ENCODE peak calls at places on chromosomes 13 and 19, in six cellular contexts. One of them, this sample, is unnamed.

GRCh38 chr13:81539643-81540150 is 1198.8 kb upstream of the SPRY2 start:
- DNase-seq in mesendoderm: no peak
- DNase-seq in IMR-90: no peak
- DNase-seq in H1: no peak
- DNase-seq in neuronal stem cell: no peak
- DNase-seq in trophoblast cell: no peak
- DNase-seq in this sample: no peak

GRCh38 chr19:1272423-1273262 is 2.7 kb upstream of the FAM174C start:
- DNase-seq in mesendoderm: no peak
- DNase-seq in IMR-90: no peak
- DNase-seq in H1: no peak
- DNase-seq in neuronal stem cell: no peak
- DNase-seq in trophoblast cell: no peak
- DNase-seq in this sample: no peak

GRCh38 chr13:85314686-85315085 is 484.5 kb downstream of the SLITRK6 start:
- DNase-seq in H1: no peak
- DNase-seq in IMR-90: no peak
- DNase-seq in mesendoderm: peak; percentile 2
- DNase-seq in trophoblast cell: no peak
- DNase-seq in neuronal stem cell: peak; percentile 14
- DNase-seq in this sample: no peak

GRCh38 chr19:10252707-10253106 is 693 bp downstream of the MRPL4 start:
- DNase-seq in trophoblast cell: no peak
- DNase-seq in H1: no peak
- DNase-seq in IMR-90: no peak
- DNase-seq in neuronal stem cell: no peak
- DNase-seq in mesendoderm: no peak
- DNase-seq in this sample: no peak

GRCh38 chr13:27522847-27523246 is 72.5 kb upstream of the MTIF3 start:
- DNase-seq in mesendoderm: no peak
- DNase-seq in H1: no peak
- DNase-seq in neuronal stem cell: no peak
- DNase-seq in trophoblast cell: no peak
- DNase-seq in IMR-90: no peak
- DNase-seq in this sample: no peak

GRCh38 chr13:99313473-99313872 is 6.3 kb upstream of the GPR183 start:
- DNase-seq in H1: no peak
- DNase-seq in neuronal stem cell: peak; percentile 45
- DNase-seq in mesendoderm: peak; percentile 27
- DNase-seq in IMR-90: no peak
- DNase-seq in trophoblast cell: no peak
- DNase-seq in this sample: no peak

GRCh38 chr13:74661851-74662250 is 527.6 kb upstream of the KLF12 start:
- DNase-seq in neuronal stem cell: no peak
- DNase-seq in H1: no peak
- DNase-seq in mesendoderm: no peak
- DNase-seq in trophoblast cell: no peak
- DNase-seq in IMR-90: no peak
- DNase-seq in this sample: no peak

GRCh38 chr13:62710766-62711165 is 1295.1 kb upstream of the PCDH20 start:
- DNase-seq in IMR-90: no peak
- DNase-seq in H1: no peak
- DNase-seq in mesendoderm: no peak
- DNase-seq in trophoblast cell: no peak
- DNase-seq in neuronal stem cell: no peak
- DNase-seq in this sample: no peak

GRCh38 chr19:17943284-17944221 is 10.7 kb downstream of the CCDC124 start:
- DNase-seq in neuronal stem cell: no peak
- DNase-seq in IMR-90: no peak
- DNase-seq in mesendoderm: peak; percentile 59
- DNase-seq in H1: no peak
- DNase-seq in trophoblast cell: no peak
- DNase-seq in this sample: no peak

GRCh38 chr19:32868206-32868950 is 1.2 kb downstream of the SLC7A9 start:
- DNase-seq in mesendoderm: no peak
- DNase-seq in H1: no peak
- DNase-seq in IMR-90: no peak
- DNase-seq in trophoblast cell: no peak
- DNase-seq in neuronal stem cell: no peak
- DNase-seq in this sample: no peak

GRCh38 chr19:12065100-12065538 is 588 bp downstream of the ZNF844 start:
- DNase-seq in neuronal stem cell: no peak
- DNase-seq in H1: no peak
- DNase-seq in mesendoderm: peak; percentile 43
- DNase-seq in IMR-90: peak; percentile 38
- DNase-seq in trophoblast cell: peak; percentile 50
- DNase-seq in this sample: peak; percentile 52

DNA sequence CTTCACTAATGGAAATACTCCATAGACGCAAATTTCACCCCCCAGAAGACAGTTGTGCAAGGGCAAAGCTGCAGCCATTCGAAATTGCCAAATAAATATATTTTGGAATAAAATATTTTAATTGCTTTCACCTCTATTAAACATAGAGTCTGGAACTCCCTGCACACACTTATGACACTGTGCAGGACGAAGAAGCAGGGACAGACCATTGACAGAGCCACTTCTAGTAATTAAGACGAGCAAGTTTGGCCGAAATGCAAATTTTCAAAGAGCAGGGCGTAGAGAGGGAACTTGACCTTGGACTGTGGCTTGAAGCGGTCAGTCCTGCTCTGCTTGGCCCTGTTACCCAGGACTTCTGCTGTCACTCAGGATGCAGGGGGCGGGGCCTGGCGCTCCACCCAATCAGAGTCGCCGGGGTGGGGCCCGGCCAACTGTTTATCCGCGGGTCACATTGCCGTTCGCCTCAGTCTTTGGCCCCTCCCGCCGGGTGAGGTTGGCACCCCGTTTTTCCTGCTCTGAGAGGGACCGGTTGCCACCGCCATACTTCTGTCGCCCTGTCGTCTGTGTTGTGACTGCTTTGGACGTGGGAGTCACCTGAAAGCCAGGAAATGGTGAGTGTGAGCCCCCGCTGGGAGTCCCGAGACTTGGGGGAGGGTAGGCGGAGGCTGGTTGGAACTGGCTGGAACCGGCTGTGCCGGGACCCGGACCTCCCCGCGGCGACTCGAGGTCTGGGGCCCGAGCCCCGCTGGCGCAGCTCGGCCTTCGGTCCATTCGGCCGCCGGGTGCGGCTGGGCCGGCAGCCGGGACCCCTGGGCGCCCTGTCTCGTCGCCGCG is at the start of gene ZNF844:
- DNase-seq in neuronal stem cell: peak; percentile 83
- DNase-seq in H1: peak; percentile 75
- DNase-seq in IMR-90: peak; percentile 81
- DNase-seq in trophoblast cell: peak; percentile 92
- DNase-seq in mesendoderm: peak; percentile 96
- DNase-seq in this sample: peak; percentile 85
- H2BK5ac ChIP-seq in neuronal stem cell: no peak within 1 kb of the TSS
- H2BK5ac ChIP-seq in H1: peak within 1 kb of the TSS; percentile 100
- H2BK5ac ChIP-seq in IMR-90: peak within 1 kb of the TSS; percentile 88
- H2BK5ac ChIP-seq in trophoblast cell: peak within 1 kb of the TSS; percentile 13
- H2BK5ac ChIP-seq in mesendoderm: peak within 1 kb of the TSS; percentile 78
- H2BK5ac ChIP-seq in this sample: no peak within 1 kb of the TSS

GRCh38 chr19:40594251-40594650 is 6.9 kb upstream of the LTBP4 start:
- DNase-seq in mesendoderm: peak; percentile 73
- DNase-seq in trophoblast cell: no peak
- DNase-seq in H1: no peak
- DNase-seq in neuronal stem cell: no peak
- DNase-seq in IMR-90: no peak
- DNase-seq in this sample: no peak
- H2AK5ac ChIP-seq in mesendoderm: no peak overlapping the region
- H2AK5ac ChIP-seq in trophoblast cell: no peak overlapping the region
- H2AK5ac ChIP-seq in H1: no peak overlapping the region
- H2AK5ac ChIP-seq in neuronal stem cell: peak overlapping the region; percentile 88
- H2AK5ac ChIP-seq in IMR-90: peak overlapping the region; percentile 35
- H2AK5ac ChIP-seq in this sample: no peak overlapping the region

GRCh38 chr13:59663707-59664106 is 500.0 kb downstream of the DIAPH3 start:
- DNase-seq in trophoblast cell: no peak
- DNase-seq in H1: no peak
- DNase-seq in neuronal stem cell: no peak
- DNase-seq in mesendoderm: no peak
- DNase-seq in IMR-90: no peak
- DNase-seq in this sample: no peak

GRCh38 chr13:59664586-59664985 is 499.1 kb downstream of the DIAPH3 start:
- DNase-seq in trophoblast cell: no peak
- DNase-seq in IMR-90: no peak
- DNase-seq in H1: no peak
- DNase-seq in mesendoderm: no peak
- DNase-seq in neuronal stem cell: no peak
- DNase-seq in this sample: no peak

GRCh38 chr13:59665736-59666135 is 498.0 kb downstream of the DIAPH3 start:
- DNase-seq in neuronal stem cell: no peak
- DNase-seq in H1: no peak
- DNase-seq in mesendoderm: no peak
- DNase-seq in trophoblast cell: no peak
- DNase-seq in IMR-90: peak; percentile 10
- DNase-seq in this sample: no peak

GRCh38 chr13:59666504-59666903 is 497.2 kb downstream of the DIAPH3 start:
- DNase-seq in neuronal stem cell: no peak
- DNase-seq in IMR-90: peak; percentile 7
- DNase-seq in H1: no peak
- DNase-seq in trophoblast cell: no peak
- DNase-seq in mesendoderm: no peak
- DNase-seq in this sample: no peak

DNA sequence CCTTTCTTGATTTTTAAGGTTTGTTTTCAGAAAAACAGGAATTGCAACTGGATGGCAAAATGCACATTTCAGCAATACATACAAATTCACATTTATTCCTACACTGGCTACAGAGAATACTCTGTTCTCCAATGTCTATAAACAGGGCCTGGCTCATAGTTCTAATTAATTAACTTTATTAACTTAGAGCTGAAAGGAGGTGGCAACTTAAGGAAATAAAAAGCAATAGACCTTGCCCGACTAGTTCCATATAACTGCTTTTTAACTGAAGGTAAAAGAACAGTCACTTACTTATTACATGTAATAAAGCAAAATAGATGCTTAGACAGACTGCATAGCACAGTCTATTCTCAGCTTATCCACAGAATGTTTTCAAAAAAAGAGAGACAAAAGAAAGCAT is 498.5 kb downstream of the DIAPH3 start:
- DNase-seq in neuronal stem cell: no peak
- DNase-seq in H1: no peak
- DNase-seq in mesendoderm: no peak
- DNase-seq in trophoblast cell: no peak
- DNase-seq in IMR-90: no peak
- DNase-seq in this sample: no peak
- H3K4me3 ChIP-seq in neuronal stem cell: no peak overlapping the region
- H3K4me3 ChIP-seq in H1: no peak overlapping the region
- H3K4me3 ChIP-seq in mesendoderm: no peak overlapping the region
- H3K4me3 ChIP-seq in trophoblast cell: no peak overlapping the region
- H3K4me3 ChIP-seq in IMR-90: no peak overlapping the region
- H3K4me3 ChIP-seq in this sample: no peak overlapping the region

GRCh38 chr19:38849746-38850230 is at the start of gene HNRNPL:
- DNase-seq in neuronal stem cell: no peak
- DNase-seq in H1: no peak
- DNase-seq in IMR-90: no peak
- DNase-seq in trophoblast cell: no peak
- DNase-seq in mesendoderm: no peak
- DNase-seq in this sample: no peak
- H2BK5ac ChIP-seq in neuronal stem cell: peak within 1 kb of the TSS; percentile 99
- H2BK5ac ChIP-seq in H1: peak within 1 kb of the TSS; percentile 82
- H2BK5ac ChIP-seq in IMR-90: peak within 1 kb of the TSS; percentile 85
- H2BK5ac ChIP-seq in trophoblast cell: peak within 1 kb of the TSS; percentile 98
- H2BK5ac ChIP-seq in mesendoderm: peak within 1 kb of the TSS; percentile 66
- H2BK5ac ChIP-seq in this sample: peak within 1 kb of the TSS; percentile 98

DNA sequence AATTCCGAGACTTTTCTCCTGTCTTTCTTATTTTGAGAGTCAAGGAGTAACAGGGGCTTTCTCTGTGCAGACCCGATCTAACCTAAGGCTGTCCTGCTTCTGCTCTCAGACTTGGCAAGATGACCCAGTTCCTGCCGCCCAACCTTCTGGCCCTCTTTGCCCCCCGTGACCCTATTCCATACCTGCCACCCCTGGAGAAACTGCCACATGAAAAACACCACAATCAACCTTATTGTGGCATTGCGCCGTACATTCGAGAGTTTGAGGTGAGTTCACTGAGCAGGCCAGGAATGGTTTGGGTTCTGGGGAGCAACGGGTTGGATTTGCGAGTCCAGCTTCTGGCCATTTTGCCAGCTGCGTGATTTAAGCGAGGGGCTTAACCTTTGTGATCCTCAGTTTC is 1.0 kb downstream of the SNRNP70 start:
- DNase-seq in trophoblast cell: no peak
- DNase-seq in neuronal stem cell: no peak
- DNase-seq in IMR-90: no peak
- DNase-seq in H1: no peak
- DNase-seq in mesendoderm: no peak
- DNase-seq in this sample: no peak
- H2AK5ac ChIP-seq in trophoblast cell: no peak overlapping the region
- H2AK5ac ChIP-seq in neuronal stem cell: no peak overlapping the region
- H2AK5ac ChIP-seq in IMR-90: peak overlapping the region; percentile 57
- H2AK5ac ChIP-seq in H1: no peak overlapping the region
- H2AK5ac ChIP-seq in mesendoderm: no peak overlapping the region
- H2AK5ac ChIP-seq in this sample: no peak overlapping the region

GRCh38 chr19:16621165-16621800 is 6.7 kb downstream of the MED26 start:
- DNase-seq in IMR-90: no peak
- DNase-seq in mesendoderm: no peak
- DNase-seq in trophoblast cell: peak; percentile 77
- DNase-seq in neuronal stem cell: no peak
- DNase-seq in H1: no peak
- DNase-seq in this sample: no peak

GRCh38 chr19:16620584-16620983 is 7.4 kb downstream of the MED26 start:
- DNase-seq in trophoblast cell: peak; percentile 74
- DNase-seq in mesendoderm: no peak
- DNase-seq in IMR-90: no peak
- DNase-seq in neuronal stem cell: no peak
- DNase-seq in H1: no peak
- DNase-seq in this sample: no peak

GRCh38 chr19:16618248-16618647 is 9.8 kb downstream of the MED26 start:
- DNase-seq in H1: no peak
- DNase-seq in mesendoderm: no peak
- DNase-seq in IMR-90: no peak
- DNase-seq in neuronal stem cell: no peak
- DNase-seq in trophoblast cell: no peak
- DNase-seq in this sample: no peak

GRCh38 chr19:16620018-16620417 is 8.0 kb downstream of the MED26 start:
- DNase-seq in IMR-90: no peak
- DNase-seq in mesendoderm: no peak
- DNase-seq in neuronal stem cell: no peak
- DNase-seq in trophoblast cell: no peak
- DNase-seq in H1: no peak
- DNase-seq in this sample: no peak

DNA sequence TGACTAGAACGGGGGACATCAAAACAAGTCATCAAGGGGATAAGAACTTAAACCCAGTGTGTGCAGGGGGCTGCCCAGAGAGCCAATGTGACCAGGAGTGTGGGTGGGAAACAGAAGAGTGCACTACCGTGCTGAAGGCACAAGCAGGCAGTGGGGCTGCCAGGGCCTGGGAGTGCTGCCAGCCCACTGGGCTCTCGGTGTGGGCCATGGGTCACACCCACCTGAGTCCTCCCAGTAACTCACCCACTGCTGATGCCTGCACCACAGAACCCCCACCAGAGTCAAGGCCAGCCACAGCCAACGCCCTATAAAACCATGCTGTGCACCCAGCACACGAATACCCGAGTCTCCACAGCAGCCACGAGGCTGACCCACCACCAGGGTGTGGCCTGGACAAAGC is 8.5 kb downstream of the MED26 start:
- DNase-seq in mesendoderm: no peak
- DNase-seq in IMR-90: no peak
- DNase-seq in H1: no peak
- DNase-seq in trophoblast cell: no peak
- DNase-seq in neuronal stem cell: no peak
- DNase-seq in this sample: no peak
- H3K4me3 ChIP-seq in mesendoderm: no peak overlapping the region
- H3K4me3 ChIP-seq in IMR-90: no peak overlapping the region
- H3K4me3 ChIP-seq in H1: no peak overlapping the region
- H3K4me3 ChIP-seq in trophoblast cell: no peak overlapping the region
- H3K4me3 ChIP-seq in neuronal stem cell: no peak overlapping the region
- H3K4me3 ChIP-seq in this sample: no peak overlapping the region